ENCODE peak calls at places on chromosomes 1 and 21, in nine cellular contexts. R is colonic mucosa, E is tibial artery, C is DND-41, T is heart left ventricle, Q is endothelial cell of umbilical vein, K is upper lobe of right lung, Z is left ventricle myocardium inferior, N is body of pancreas. H is an unnamed sample. For H3K4me1, the result is how much of the 10 kb centered on the place peaks cover.

GRCh38 chr1:27527857-27528700 is 38.1 kb upstream of the WASF2 start:
- DNase-seq in R (peak), E (no peak), C (no peak), T (peak), Q (peak), K (peak), Z (peak), N (peak), H (peak)

GRCh38 chr1:169483500-169483966 is 2.2 kb downstream of the SLC19A2 start:
- DNase-seq in R (no peak), E (peak), C (no peak), T (peak), Q (no peak), K (no peak), Z (no peak), N (peak), H (no peak)

GRCh38 chr21:20999567-21000169 is 1.5 kb downstream of the NCAM2 start:
- DNase-seq in R (peak), E (no peak), C (peak), T (peak), Q (peak), K (no peak), Z (no peak), N (peak), H (no peak)

GRCh38 chr1:204567067-204567466 is 50.9 kb downstream of the MDM4 start:
- DNase-seq in R (no peak), E (no peak), C (no peak), T (no peak), Q (no peak), K (no peak), Z (no peak), N (no peak), H (no peak)

GRCh38 chr1:19597463-19598309 is 46.4 kb upstream of the NBL1 start:
- DNase-seq in R (peak), E (no peak), C (no peak), T (no peak), Q (peak), K (no peak), Z (no peak), N (no peak), H (peak)

GRCh38 chr21:32597205-32597604 is 11.9 kb upstream of the TCP10L start:
- DNase-seq in R (no peak), E (no peak), C (no peak), T (no peak), Q (peak), K (no peak), Z (no peak), N (no peak), H (no peak)

GRCh38 chr1:200029035-200029623 is 1.6 kb downstream of the NR5A2 start:
- DNase-seq in R (peak), E (no peak), C (no peak), T (no peak), Q (peak), K (peak), Z (no peak), N (peak), H (no peak)

GRCh38 chr21:36866419-36866818 is 100.0 kb downstream of the HLCS start:
- DNase-seq in R (no peak), E (no peak), C (no peak), T (no peak), Q (no peak), K (no peak), Z (no peak), N (no peak), H (no peak)

GRCh38 chr1:200409203-200409760 is 554 bp downstream of the ZNF281 start:
- DNase-seq in R (peak), E (peak), C (peak), T (peak), Q (peak), K (peak), Z (peak), N (peak), H (no peak)

GRCh38 chr1:53949023-53949611 is 3.0 kb downstream of the LRRC42 start:
- DNase-seq in R (peak), E (no peak), C (peak), T (no peak), Q (peak), K (no peak), Z (no peak), N (peak), H (no peak)

GRCh38 chr1:156431366-156432108 is 62.5 kb downstream of the RHBG start:
- DNase-seq in R (no peak), E (no peak), C (no peak), T (no peak), Q (no peak), K (no peak), Z (no peak), N (no peak), H (no peak)

GRCh38 chr1:44208216-44208615 is 5.1 kb upstream of the DMAP1 start:
- DNase-seq in R (no peak), E (no peak), C (no peak), T (no peak), Q (no peak), K (no peak), Z (no peak), N (no peak), H (no peak)

GRCh38 chr21:34345091-34345871 is 18.5 kb upstream of the KCNE2 start:
- DNase-seq in R (no peak), E (no peak), C (no peak), T (peak), Q (no peak), K (no peak), Z (peak), N (peak), H (no peak)

GRCh38 chr1:230422221-230422981 is 3.7 kb downstream of the PGBD5 start:
- DNase-seq in R (no peak), E (no peak), C (no peak), T (no peak), Q (no peak), K (no peak), Z (no peak), N (no peak), H (no peak)

GRCh38 chr1:5985250-5985649 is 7.0 kb downstream of the NPHP4 start:
- DNase-seq in R (no peak), E (no peak), C (no peak), T (no peak), Q (no peak), K (peak), Z (no peak), N (no peak), H (no peak)

GRCh38 chr1:226406401-226406881 is 1.5 kb downstream of the PARP1 start:
- DNase-seq in R (no peak), E (no peak), C (no peak), T (no peak), Q (no peak), K (no peak), Z (no peak), N (no peak), H (peak)

GRCh38 chr1:178928985-178929384 is 58.1 kb upstream of the ANGPTL1 start:
- DNase-seq in R (no peak), E (no peak), C (no peak), T (no peak), Q (peak), K (no peak), Z (no peak), N (no peak), H (no peak)

GRCh38 chr1:224565186-224565585 is 50.9 kb upstream of the CNIH3 start:
- DNase-seq in R (no peak), E (no peak), C (no peak), T (no peak), Q (peak), K (no peak), Z (no peak), N (peak), H (no peak)

GRCh38 chr1:241603626-241604337 is 36.4 kb downstream of the CHML start:
- DNase-seq in R (no peak), E (no peak), C (no peak), T (no peak), Q (no peak), K (no peak), Z (no peak), N (no peak), H (no peak)

GRCh38 chr1:226128487-226129075 is 58.0 kb downstream of the ACBD3 start:
- DNase-seq in R (no peak), E (no peak), C (no peak), T (no peak), Q (no peak), K (peak), Z (no peak), N (no peak), H (no peak)

GRCh38 chr21:44736291-44737004 is 25.1 kb upstream of the TSPEAR start:
- DNase-seq in R (no peak), E (no peak), C (no peak), T (no peak), Q (no peak), K (peak), Z (no peak), N (no peak), H (no peak)

GRCh38 chr1:232950919-232951579 is 638 bp downstream of the NTPCR start:
- DNase-seq in R (peak), E (no peak), C (peak), T (no peak), Q (peak), K (no peak), Z (no peak), N (no peak), H (no peak)

GRCh38 chr1:19774180-19774785 is 25.4 kb downstream of the TMCO4 start:
- DNase-seq in R (no peak), E (no peak), C (no peak), T (no peak), Q (no peak), K (no peak), Z (no peak), N (no peak), H (no peak)

GRCh38 chr1:44672254-44672955 is 1.9 kb downstream of the TMEM53 start:
- DNase-seq in R (no peak), E (peak), C (no peak), T (peak), Q (peak), K (peak), Z (no peak), N (peak), H (no peak)

GRCh38 chr1:114715952-114716303 is 643 bp downstream of the NRAS start:
- DNase-seq in R (no peak), E (no peak), C (no peak), T (no peak), Q (no peak), K (no peak), Z (no peak), N (no peak), H (no peak)

GRCh38 chr1:155226188-155226909 is 17.9 kb downstream of the MTX1 start:
- DNase-seq in R (peak), E (peak), C (peak), T (peak), Q (peak), K (peak), Z (peak), N (peak), H (peak)

GRCh38 chr1:205041998-205042910 is 758 bp upstream of the CNTN2 start:
- DNase-seq in R (no peak), E (no peak), C (no peak), T (no peak), Q (no peak), K (no peak), Z (no peak), N (no peak), H (no peak)

GRCh38 chr1:223810586-223810985 is 35.2 kb downstream of the TP53BP2 start:
- DNase-seq in R (no peak), E (no peak), C (no peak), T (no peak), Q (peak), K (no peak), Z (no peak), N (no peak), H (no peak)

GRCh38 chr1:99788896-99789295 is 22.5 kb upstream of the FRRS1 start:
- DNase-seq in R (no peak), E (no peak), C (no peak), T (no peak), Q (no peak), K (no peak), Z (no peak), N (no peak), H (no peak)

GRCh38 chr1:113058861-113059441 is 14.0 kb upstream of the LRIG2 start:
- DNase-seq in R (no peak), E (no peak), C (no peak), T (peak), Q (peak), K (no peak), Z (no peak), N (no peak), H (no peak)

GRCh38 chr1:44855742-44856141 is 12.7 kb upstream of the PTCH2 start:
- DNase-seq in R (no peak), E (no peak), C (no peak), T (no peak), Q (no peak), K (no peak), Z (no peak), N (no peak), H (no peak)

GRCh38 chr1:117571496-117571895 is 34.4 kb upstream of the TENT5C start:
- DNase-seq in R (peak), E (no peak), C (no peak), T (no peak), Q (no peak), K (no peak), Z (no peak), N (no peak), H (no peak)

GRCh38 chr1:78408830-78409229 is 81.9 kb upstream of the PTGFR start:
- DNase-seq in R (no peak), E (peak), C (no peak), T (no peak), Q (no peak), K (no peak), Z (no peak), N (no peak), H (no peak)

GRCh38 chr1:100353073-100353801 is 931 bp downstream of the CDC14A start:
- DNase-seq in R (peak), E (peak), C (peak), T (peak), Q (peak), K (peak), Z (no peak), N (peak), H (peak)

DNA sequence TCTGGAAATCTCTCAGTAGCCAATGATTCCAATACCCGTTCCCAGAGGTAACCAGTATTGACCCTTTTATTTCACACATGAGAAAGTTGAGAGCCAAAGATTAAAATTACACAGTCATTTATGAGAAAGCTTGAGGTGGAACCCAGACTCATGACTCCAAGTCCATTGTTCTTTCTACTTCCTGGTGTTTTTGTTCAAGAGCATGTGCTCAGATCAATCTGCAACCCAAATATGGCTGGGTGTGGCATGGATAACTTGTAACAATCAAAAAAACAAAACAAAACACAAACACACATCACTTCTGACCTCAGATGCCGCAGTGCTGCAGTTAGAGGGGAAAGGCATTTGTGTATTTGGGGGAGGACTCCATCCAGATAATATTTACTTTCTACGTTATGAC is 18.7 kb upstream of the ABCD3 start:
- DNase-seq in R (no peak), E (no peak), C (no peak), T (no peak), Q (no peak), K (no peak), Z (no peak), N (no peak), H (no peak)
- H3K4me3 ChIP-seq in R (no peak), E (no peak), C (no peak), T (no peak), Q (no peak), K (no peak), Z (no peak), N (no peak), H (no peak)

DNA sequence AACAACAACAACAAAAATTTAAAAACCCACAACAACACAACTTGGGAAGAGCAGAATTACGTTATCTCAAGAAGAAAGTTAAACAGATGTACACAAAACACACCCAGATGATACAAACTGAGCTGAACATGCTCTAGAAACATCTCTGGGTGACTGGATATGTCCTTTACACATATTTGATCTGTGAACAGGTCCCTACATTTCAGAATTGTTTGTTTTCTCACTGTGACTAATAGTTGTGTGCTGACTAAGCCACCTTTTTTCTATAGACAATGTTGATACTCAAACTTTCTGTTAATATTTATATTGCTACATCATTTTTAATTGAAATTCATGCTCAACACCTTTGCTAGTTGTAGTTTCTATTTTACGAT is 994 bp upstream of the F11R start:
- DNase-seq in R (no peak), E (no peak), C (no peak), T (no peak), Q (no peak), K (no peak), Z (no peak), N (no peak), H (no peak)
- H3K4me1 ChIP-seq in R (under half), E (under half), C (under half), T (under half), Q (under half), K (under half), Z (under half), N (under half), H (under half)

DNA sequence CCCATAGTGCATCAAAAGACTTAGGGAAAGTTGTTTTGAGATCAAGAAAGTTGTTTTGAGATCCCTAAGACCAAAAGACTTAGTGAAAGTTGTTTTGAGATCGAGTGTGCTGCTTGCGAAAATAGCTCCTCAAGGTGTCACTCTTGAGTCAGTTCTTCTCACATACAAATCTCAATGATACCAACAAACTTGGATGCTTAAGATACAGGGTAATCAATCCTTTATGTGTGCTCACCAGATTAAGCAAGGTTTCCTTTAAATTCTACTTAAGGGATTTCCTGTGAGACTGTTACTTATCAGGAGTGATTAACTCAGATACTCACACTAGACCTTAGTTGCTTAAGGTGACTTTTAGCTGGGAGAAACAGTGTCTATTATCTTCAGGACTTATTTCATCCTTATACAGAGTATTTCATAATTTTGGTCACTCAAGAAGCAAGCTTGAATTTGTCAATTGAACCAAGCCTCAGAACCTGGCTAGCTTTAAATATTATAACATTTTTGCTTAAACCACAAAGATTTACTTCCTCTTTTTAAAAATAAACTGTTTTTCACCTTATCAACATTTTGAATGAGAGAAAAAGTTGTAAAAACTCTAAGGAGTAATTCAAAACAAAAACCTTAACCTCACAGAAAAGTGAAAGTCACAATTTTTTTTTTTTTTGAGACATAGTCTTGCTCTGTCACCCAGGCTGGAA is 8.0 kb upstream of the RLF start:
- DNase-seq in R (peak), E (no peak), C (peak), T (no peak), Q (peak), K (no peak), Z (no peak), N (peak), H (no peak)
- H3K4me3 ChIP-seq in R (no peak), E (no peak), C (no peak), T (no peak), Q (no peak), K (no peak), Z (no peak), N (no peak), H (no peak)

GRCh38 chr1:183635112-183635605 is 424 bp downstream of the ARPC5 start:
- DNase-seq in R (peak), E (peak), C (peak), T (peak), Q (no peak), K (peak), Z (peak), N (peak), H (no peak)
- H3K4me1 ChIP-seq in R (under half), E (under half), C (under half), T (under half), Q (under half), K (under half), Z (half or more), N (under half), H (under half)

GRCh38 chr1:153543738-153544135 is 1.9 kb downstream of the S100A4 start:
- DNase-seq in R (no peak), E (peak), C (no peak), T (no peak), Q (no peak), K (no peak), Z (no peak), N (no peak), H (no peak)

GRCh38 chr1:153539395-153540093 is 1.2 kb downstream of the S100A5 start:
- DNase-seq in R (no peak), E (no peak), C (no peak), T (no peak), Q (no peak), K (peak), Z (no peak), N (no peak), H (no peak)

GRCh38 chr1:153542956-153543737 is 2.4 kb upstream of the S100A5 start:
- DNase-seq in R (no peak), E (peak), C (peak), T (no peak), Q (no peak), K (peak), Z (no peak), N (no peak), H (no peak)

GRCh38 chr1:153540394-153541361 is at the start of gene S100A5:
- DNase-seq in R (no peak), E (no peak), C (peak), T (no peak), Q (no peak), K (peak), Z (no peak), N (no peak), H (peak)

DNA sequence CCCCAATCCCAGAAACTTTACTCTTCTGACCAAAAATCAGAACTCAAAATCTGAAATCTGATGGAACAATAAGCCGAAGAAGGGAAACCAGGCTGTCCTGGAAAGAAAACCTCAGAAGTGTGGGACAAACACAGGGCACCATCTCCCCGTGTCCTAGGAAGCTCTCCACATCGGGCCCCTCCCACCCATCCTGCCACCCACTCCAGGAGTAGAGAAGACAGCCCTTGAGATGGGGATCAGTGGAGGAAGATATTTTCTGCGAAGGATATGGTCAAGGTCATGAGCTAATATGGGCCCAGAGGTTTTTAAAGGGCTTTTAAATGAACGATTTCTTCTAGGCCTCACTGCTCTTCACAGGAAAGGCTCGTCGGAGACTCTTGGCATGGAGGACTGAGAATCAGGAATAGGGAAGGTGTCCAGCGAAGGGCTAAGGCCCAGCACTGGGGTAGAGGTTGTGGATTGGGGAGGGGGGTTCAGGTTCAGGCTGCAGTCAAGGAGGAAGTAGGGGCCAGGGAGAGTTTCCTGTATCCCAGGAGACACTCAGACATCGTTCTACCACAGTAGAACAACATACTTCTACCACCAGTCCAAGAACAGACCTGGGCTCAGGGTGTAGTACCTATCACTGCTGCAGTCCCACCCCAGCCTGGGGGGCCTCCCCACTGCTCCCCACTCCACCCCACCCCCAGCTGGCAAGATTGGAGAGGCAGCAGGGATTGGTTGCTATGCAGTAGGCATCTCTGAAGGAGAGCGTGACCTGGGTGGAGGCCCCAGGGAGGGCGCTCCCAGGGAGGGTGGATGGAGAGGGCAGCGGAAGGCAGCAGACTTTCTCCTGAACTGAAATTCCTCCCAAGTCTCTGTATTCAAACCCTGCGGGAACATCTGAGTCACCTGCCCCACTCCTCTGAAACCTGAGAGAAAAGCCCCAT is 1.2 kb upstream of the S100A5 start:
- DNase-seq in R (no peak), E (peak), C (no peak), T (no peak), Q (no peak), K (peak), Z (no peak), N (no peak), H (no peak)
- H3K4me3 ChIP-seq in R (no peak), E (no peak), C (no peak), T (no peak), Q (no peak), K (no peak), Z (no peak), N (no peak), H (no peak)